ENCODE peak calls at places on chromosomes 7 and 10, in five cellular contexts. One of them, this sample, is unnamed.

GRCh38 chr10:17782921-17783665 is 26.1 kb upstream of the MRC1 start:
- DNase-seq in endothelial cell: no peak
- DNase-seq in activated CD8-positive, alpha-beta memory T cell treated with anti-CD3 and anti-CD28 coated beads for 1 hour: no peak
- DNase-seq in stimulated activated CD4-positive, alpha-beta T cell treated with anti-CD3 and anti-CD28 coated beads, Interleukin-12 subunit alpha, Interleukin-12 subunit beta, amount 100 ng/mL, for 4 hours: no peak
- DNase-seq in activated T-helper 1 cell treated with anti-CD3 and anti-CD28 coated beads, Interleukin-12 subunit alpha, Interleukin-12 subunit beta, Interleukin-2, Interleukin-4 antibody, amounts not matched to agents 30 ng/mL and 10 ng/mL and 1 ng/mL, durations not matched to agents 14 hours and 24 hours and 36 hours: no peak
- DNase-seq in this sample: no peak

GRCh38 chr7:157691521-157692155 is 354.8 kb downstream of the DNAJB6 start:
- DNase-seq in stimulated activated CD4-positive, alpha-beta T cell treated with anti-CD3 and anti-CD28 coated beads, Interleukin-12 subunit alpha, Interleukin-12 subunit beta, amount 100 ng/mL, for 4 hours: no peak
- DNase-seq in activated CD8-positive, alpha-beta memory T cell treated with anti-CD3 and anti-CD28 coated beads for 1 hour: no peak
- DNase-seq in activated T-helper 1 cell treated with anti-CD3 and anti-CD28 coated beads, Interleukin-12 subunit alpha, Interleukin-12 subunit beta, Interleukin-2, Interleukin-4 antibody, amounts not matched to agents 30 ng/mL and 10 ng/mL and 1 ng/mL, durations not matched to agents 14 hours and 24 hours and 36 hours: no peak
- DNase-seq in endothelial cell: no peak
- DNase-seq in this sample: no peak

GRCh38 chr10:77637474-77637985 is at the start of gene KCNMA1:
- DNase-seq in activated T-helper 1 cell treated with anti-CD3 and anti-CD28 coated beads, Interleukin-12 subunit alpha, Interleukin-12 subunit beta, Interleukin-2, Interleukin-4 antibody, amounts not matched to agents 30 ng/mL and 10 ng/mL and 1 ng/mL, durations not matched to agents 14 hours and 24 hours and 36 hours: no peak
- DNase-seq in endothelial cell: peak
- DNase-seq in activated CD8-positive, alpha-beta memory T cell treated with anti-CD3 and anti-CD28 coated beads for 1 hour: no peak
- DNase-seq in stimulated activated CD4-positive, alpha-beta T cell treated with anti-CD3 and anti-CD28 coated beads, Interleukin-12 subunit alpha, Interleukin-12 subunit beta, amount 100 ng/mL, for 4 hours: no peak
- DNase-seq in this sample: no peak

GRCh38 chr10:58919927-58920654 is 256.4 kb upstream of the PHYHIPL start:
- DNase-seq in stimulated activated CD4-positive, alpha-beta T cell treated with anti-CD3 and anti-CD28 coated beads, Interleukin-12 subunit alpha, Interleukin-12 subunit beta, amount 100 ng/mL, for 4 hours: no peak
- DNase-seq in activated CD8-positive, alpha-beta memory T cell treated with anti-CD3 and anti-CD28 coated beads for 1 hour: no peak
- DNase-seq in activated T-helper 1 cell treated with anti-CD3 and anti-CD28 coated beads, Interleukin-12 subunit alpha, Interleukin-12 subunit beta, Interleukin-2, Interleukin-4 antibody, amounts not matched to agents 30 ng/mL and 10 ng/mL and 1 ng/mL, durations not matched to agents 14 hours and 24 hours and 36 hours: no peak
- DNase-seq in endothelial cell: no peak
- DNase-seq in this sample: no peak

GRCh38 chr7:43784030-43785001 is 25.8 kb downstream of the BLVRA start:
- DNase-seq in activated T-helper 1 cell treated with anti-CD3 and anti-CD28 coated beads, Interleukin-12 subunit alpha, Interleukin-12 subunit beta, Interleukin-2, Interleukin-4 antibody, amounts not matched to agents 30 ng/mL and 10 ng/mL and 1 ng/mL, durations not matched to agents 14 hours and 24 hours and 36 hours: no peak
- DNase-seq in stimulated activated CD4-positive, alpha-beta T cell treated with anti-CD3 and anti-CD28 coated beads, Interleukin-12 subunit alpha, Interleukin-12 subunit beta, amount 100 ng/mL, for 4 hours: no peak
- DNase-seq in activated CD8-positive, alpha-beta memory T cell treated with anti-CD3 and anti-CD28 coated beads for 1 hour: no peak
- DNase-seq in endothelial cell: no peak
- DNase-seq in this sample: no peak

GRCh38 chr7:48042216-48042615 is 6.9 kb downstream of the C7orf57 start:
- DNase-seq in endothelial cell: no peak
- DNase-seq in activated T-helper 1 cell treated with anti-CD3 and anti-CD28 coated beads, Interleukin-12 subunit alpha, Interleukin-12 subunit beta, Interleukin-2, Interleukin-4 antibody, amounts not matched to agents 30 ng/mL and 10 ng/mL and 1 ng/mL, durations not matched to agents 14 hours and 24 hours and 36 hours: no peak
- DNase-seq in stimulated activated CD4-positive, alpha-beta T cell treated with anti-CD3 and anti-CD28 coated beads, Interleukin-12 subunit alpha, Interleukin-12 subunit beta, amount 100 ng/mL, for 4 hours: no peak
- DNase-seq in activated CD8-positive, alpha-beta memory T cell treated with anti-CD3 and anti-CD28 coated beads for 1 hour: no peak
- DNase-seq in this sample: no peak

GRCh38 chr10:12907651-12908050 is 93.9 kb downstream of the CCDC3 start:
- DNase-seq in activated CD8-positive, alpha-beta memory T cell treated with anti-CD3 and anti-CD28 coated beads for 1 hour: no peak
- DNase-seq in activated T-helper 1 cell treated with anti-CD3 and anti-CD28 coated beads, Interleukin-12 subunit alpha, Interleukin-12 subunit beta, Interleukin-2, Interleukin-4 antibody, amounts not matched to agents 30 ng/mL and 10 ng/mL and 1 ng/mL, durations not matched to agents 14 hours and 24 hours and 36 hours: no peak
- DNase-seq in endothelial cell: no peak
- DNase-seq in stimulated activated CD4-positive, alpha-beta T cell treated with anti-CD3 and anti-CD28 coated beads, Interleukin-12 subunit alpha, Interleukin-12 subunit beta, amount 100 ng/mL, for 4 hours: no peak
- DNase-seq in this sample: no peak

GRCh38 chr7:66099551-66100407 is 14.9 kb upstream of the CRCP start:
- DNase-seq in activated T-helper 1 cell treated with anti-CD3 and anti-CD28 coated beads, Interleukin-12 subunit alpha, Interleukin-12 subunit beta, Interleukin-2, Interleukin-4 antibody, amounts not matched to agents 30 ng/mL and 10 ng/mL and 1 ng/mL, durations not matched to agents 14 hours and 24 hours and 36 hours: peak
- DNase-seq in activated CD8-positive, alpha-beta memory T cell treated with anti-CD3 and anti-CD28 coated beads for 1 hour: no peak
- DNase-seq in endothelial cell: peak
- DNase-seq in stimulated activated CD4-positive, alpha-beta T cell treated with anti-CD3 and anti-CD28 coated beads, Interleukin-12 subunit alpha, Interleukin-12 subunit beta, amount 100 ng/mL, for 4 hours: peak
- DNase-seq in this sample: no peak

GRCh38 chr7:101527844-101528667 is 101.0 kb downstream of the MYL10 start:
- DNase-seq in activated T-helper 1 cell treated with anti-CD3 and anti-CD28 coated beads, Interleukin-12 subunit alpha, Interleukin-12 subunit beta, Interleukin-2, Interleukin-4 antibody, amounts not matched to agents 30 ng/mL and 10 ng/mL and 1 ng/mL, durations not matched to agents 14 hours and 24 hours and 36 hours: no peak
- DNase-seq in activated CD8-positive, alpha-beta memory T cell treated with anti-CD3 and anti-CD28 coated beads for 1 hour: no peak
- DNase-seq in endothelial cell: no peak
- DNase-seq in stimulated activated CD4-positive, alpha-beta T cell treated with anti-CD3 and anti-CD28 coated beads, Interleukin-12 subunit alpha, Interleukin-12 subunit beta, amount 100 ng/mL, for 4 hours: no peak
- DNase-seq in this sample: no peak

GRCh38 chr7:38335490-38336135 is 62.2 kb upstream of the TARP start:
- DNase-seq in activated CD8-positive, alpha-beta memory T cell treated with anti-CD3 and anti-CD28 coated beads for 1 hour: peak
- DNase-seq in stimulated activated CD4-positive, alpha-beta T cell treated with anti-CD3 and anti-CD28 coated beads, Interleukin-12 subunit alpha, Interleukin-12 subunit beta, amount 100 ng/mL, for 4 hours: peak
- DNase-seq in activated T-helper 1 cell treated with anti-CD3 and anti-CD28 coated beads, Interleukin-12 subunit alpha, Interleukin-12 subunit beta, Interleukin-2, Interleukin-4 antibody, amounts not matched to agents 30 ng/mL and 10 ng/mL and 1 ng/mL, durations not matched to agents 14 hours and 24 hours and 36 hours: peak
- DNase-seq in endothelial cell: peak
- DNase-seq in this sample: peak

GRCh38 chr10:44153901-44154670 is 230.8 kb downstream of the CXCL12 start:
- DNase-seq in endothelial cell: no peak
- DNase-seq in stimulated activated CD4-positive, alpha-beta T cell treated with anti-CD3 and anti-CD28 coated beads, Interleukin-12 subunit alpha, Interleukin-12 subunit beta, amount 100 ng/mL, for 4 hours: no peak
- DNase-seq in activated T-helper 1 cell treated with anti-CD3 and anti-CD28 coated beads, Interleukin-12 subunit alpha, Interleukin-12 subunit beta, Interleukin-2, Interleukin-4 antibody, amounts not matched to agents 30 ng/mL and 10 ng/mL and 1 ng/mL, durations not matched to agents 14 hours and 24 hours and 36 hours: no peak
- DNase-seq in activated CD8-positive, alpha-beta memory T cell treated with anti-CD3 and anti-CD28 coated beads for 1 hour: no peak
- DNase-seq in this sample: no peak

GRCh38 chr10:101856626-101857025 is 13.0 kb upstream of the KCNIP2 start:
- DNase-seq in endothelial cell: no peak
- DNase-seq in activated T-helper 1 cell treated with anti-CD3 and anti-CD28 coated beads, Interleukin-12 subunit alpha, Interleukin-12 subunit beta, Interleukin-2, Interleukin-4 antibody, amounts not matched to agents 30 ng/mL and 10 ng/mL and 1 ng/mL, durations not matched to agents 14 hours and 24 hours and 36 hours: no peak
- DNase-seq in stimulated activated CD4-positive, alpha-beta T cell treated with anti-CD3 and anti-CD28 coated beads, Interleukin-12 subunit alpha, Interleukin-12 subunit beta, amount 100 ng/mL, for 4 hours: no peak
- DNase-seq in activated CD8-positive, alpha-beta memory T cell treated with anti-CD3 and anti-CD28 coated beads for 1 hour: no peak
- DNase-seq in this sample: no peak

GRCh38 chr10:29648114-29648982 is 13.6 kb upstream of the SVIL start:
- DNase-seq in activated CD8-positive, alpha-beta memory T cell treated with anti-CD3 and anti-CD28 coated beads for 1 hour: no peak
- DNase-seq in stimulated activated CD4-positive, alpha-beta T cell treated with anti-CD3 and anti-CD28 coated beads, Interleukin-12 subunit alpha, Interleukin-12 subunit beta, amount 100 ng/mL, for 4 hours: no peak
- DNase-seq in endothelial cell: no peak
- DNase-seq in activated T-helper 1 cell treated with anti-CD3 and anti-CD28 coated beads, Interleukin-12 subunit alpha, Interleukin-12 subunit beta, Interleukin-2, Interleukin-4 antibody, amounts not matched to agents 30 ng/mL and 10 ng/mL and 1 ng/mL, durations not matched to agents 14 hours and 24 hours and 36 hours: no peak
- DNase-seq in this sample: no peak

GRCh38 chr10:25682203-25682950 is 251.7 kb upstream of the MYO3A start:
- DNase-seq in activated T-helper 1 cell treated with anti-CD3 and anti-CD28 coated beads, Interleukin-12 subunit alpha, Interleukin-12 subunit beta, Interleukin-2, Interleukin-4 antibody, amounts not matched to agents 30 ng/mL and 10 ng/mL and 1 ng/mL, durations not matched to agents 14 hours and 24 hours and 36 hours: no peak
- DNase-seq in endothelial cell: no peak
- DNase-seq in stimulated activated CD4-positive, alpha-beta T cell treated with anti-CD3 and anti-CD28 coated beads, Interleukin-12 subunit alpha, Interleukin-12 subunit beta, amount 100 ng/mL, for 4 hours: no peak
- DNase-seq in activated CD8-positive, alpha-beta memory T cell treated with anti-CD3 and anti-CD28 coated beads for 1 hour: no peak
- DNase-seq in this sample: no peak

GRCh38 chr7:157097569-157097968 is 41.2 kb upstream of the UBE3C start:
- DNase-seq in stimulated activated CD4-positive, alpha-beta T cell treated with anti-CD3 and anti-CD28 coated beads, Interleukin-12 subunit alpha, Interleukin-12 subunit beta, amount 100 ng/mL, for 4 hours: no peak
- DNase-seq in activated T-helper 1 cell treated with anti-CD3 and anti-CD28 coated beads, Interleukin-12 subunit alpha, Interleukin-12 subunit beta, Interleukin-2, Interleukin-4 antibody, amounts not matched to agents 30 ng/mL and 10 ng/mL and 1 ng/mL, durations not matched to agents 14 hours and 24 hours and 36 hours: no peak
- DNase-seq in activated CD8-positive, alpha-beta memory T cell treated with anti-CD3 and anti-CD28 coated beads for 1 hour: no peak
- DNase-seq in endothelial cell: no peak
- DNase-seq in this sample: no peak

GRCh38 chr7:149450821-149451220 is 10.0 kb downstream of the ZNF777 start:
- DNase-seq in activated T-helper 1 cell treated with anti-CD3 and anti-CD28 coated beads, Interleukin-12 subunit alpha, Interleukin-12 subunit beta, Interleukin-2, Interleukin-4 antibody, amounts not matched to agents 30 ng/mL and 10 ng/mL and 1 ng/mL, durations not matched to agents 14 hours and 24 hours and 36 hours: no peak
- DNase-seq in endothelial cell: no peak
- DNase-seq in activated CD8-positive, alpha-beta memory T cell treated with anti-CD3 and anti-CD28 coated beads for 1 hour: no peak
- DNase-seq in stimulated activated CD4-positive, alpha-beta T cell treated with anti-CD3 and anti-CD28 coated beads, Interleukin-12 subunit alpha, Interleukin-12 subunit beta, amount 100 ng/mL, for 4 hours: no peak
- DNase-seq in this sample: no peak

GRCh38 chr10:64103750-64104149 is 582.5 kb downstream of the REEP3 start:
- DNase-seq in endothelial cell: no peak
- DNase-seq in stimulated activated CD4-positive, alpha-beta T cell treated with anti-CD3 and anti-CD28 coated beads, Interleukin-12 subunit alpha, Interleukin-12 subunit beta, amount 100 ng/mL, for 4 hours: no peak
- DNase-seq in activated T-helper 1 cell treated with anti-CD3 and anti-CD28 coated beads, Interleukin-12 subunit alpha, Interleukin-12 subunit beta, Interleukin-2, Interleukin-4 antibody, amounts not matched to agents 30 ng/mL and 10 ng/mL and 1 ng/mL, durations not matched to agents 14 hours and 24 hours and 36 hours: no peak
- DNase-seq in activated CD8-positive, alpha-beta memory T cell treated with anti-CD3 and anti-CD28 coated beads for 1 hour: no peak
- DNase-seq in this sample: no peak

GRCh38 chr7:94540428-94540827 is 30.8 kb downstream of the CASD1 start:
- DNase-seq in activated T-helper 1 cell treated with anti-CD3 and anti-CD28 coated beads, Interleukin-12 subunit alpha, Interleukin-12 subunit beta, Interleukin-2, Interleukin-4 antibody, amounts not matched to agents 30 ng/mL and 10 ng/mL and 1 ng/mL, durations not matched to agents 14 hours and 24 hours and 36 hours: no peak
- DNase-seq in stimulated activated CD4-positive, alpha-beta T cell treated with anti-CD3 and anti-CD28 coated beads, Interleukin-12 subunit alpha, Interleukin-12 subunit beta, amount 100 ng/mL, for 4 hours: no peak
- DNase-seq in endothelial cell: no peak
- DNase-seq in activated CD8-positive, alpha-beta memory T cell treated with anti-CD3 and anti-CD28 coated beads for 1 hour: no peak
- DNase-seq in this sample: no peak

GRCh38 chr10:31146496-31147219 is 115.0 kb upstream of the ZNF438 start:
- DNase-seq in stimulated activated CD4-positive, alpha-beta T cell treated with anti-CD3 and anti-CD28 coated beads, Interleukin-12 subunit alpha, Interleukin-12 subunit beta, amount 100 ng/mL, for 4 hours: no peak
- DNase-seq in activated T-helper 1 cell treated with anti-CD3 and anti-CD28 coated beads, Interleukin-12 subunit alpha, Interleukin-12 subunit beta, Interleukin-2, Interleukin-4 antibody, amounts not matched to agents 30 ng/mL and 10 ng/mL and 1 ng/mL, durations not matched to agents 14 hours and 24 hours and 36 hours: no peak
- DNase-seq in endothelial cell: no peak
- DNase-seq in activated CD8-positive, alpha-beta memory T cell treated with anti-CD3 and anti-CD28 coated beads for 1 hour: no peak
- DNase-seq in this sample: no peak

GRCh38 chr7:157056246-157056645 is 45.8 kb upstream of the MNX1 start:
- DNase-seq in activated T-helper 1 cell treated with anti-CD3 and anti-CD28 coated beads, Interleukin-12 subunit alpha, Interleukin-12 subunit beta, Interleukin-2, Interleukin-4 antibody, amounts not matched to agents 30 ng/mL and 10 ng/mL and 1 ng/mL, durations not matched to agents 14 hours and 24 hours and 36 hours: no peak
- DNase-seq in stimulated activated CD4-positive, alpha-beta T cell treated with anti-CD3 and anti-CD28 coated beads, Interleukin-12 subunit alpha, Interleukin-12 subunit beta, amount 100 ng/mL, for 4 hours: no peak
- DNase-seq in endothelial cell: no peak
- DNase-seq in activated CD8-positive, alpha-beta memory T cell treated with anti-CD3 and anti-CD28 coated beads for 1 hour: no peak
- DNase-seq in this sample: no peak

GRCh38 chr10:90138844-90139243 is 437.5 kb downstream of the KIF20B start:
- DNase-seq in endothelial cell: no peak
- DNase-seq in stimulated activated CD4-positive, alpha-beta T cell treated with anti-CD3 and anti-CD28 coated beads, Interleukin-12 subunit alpha, Interleukin-12 subunit beta, amount 100 ng/mL, for 4 hours: no peak
- DNase-seq in activated CD8-positive, alpha-beta memory T cell treated with anti-CD3 and anti-CD28 coated beads for 1 hour: no peak
- DNase-seq in activated T-helper 1 cell treated with anti-CD3 and anti-CD28 coated beads, Interleukin-12 subunit alpha, Interleukin-12 subunit beta, Interleukin-2, Interleukin-4 antibody, amounts not matched to agents 30 ng/mL and 10 ng/mL and 1 ng/mL, durations not matched to agents 14 hours and 24 hours and 36 hours: no peak
- DNase-seq in this sample: no peak

GRCh38 chr10:131908151-131908550 is 7.3 kb downstream of the PPP2R2D start:
- DNase-seq in endothelial cell: no peak
- DNase-seq in activated CD8-positive, alpha-beta memory T cell treated with anti-CD3 and anti-CD28 coated beads for 1 hour: no peak
- DNase-seq in activated T-helper 1 cell treated with anti-CD3 and anti-CD28 coated beads, Interleukin-12 subunit alpha, Interleukin-12 subunit beta, Interleukin-2, Interleukin-4 antibody, amounts not matched to agents 30 ng/mL and 10 ng/mL and 1 ng/mL, durations not matched to agents 14 hours and 24 hours and 36 hours: no peak
- DNase-seq in stimulated activated CD4-positive, alpha-beta T cell treated with anti-CD3 and anti-CD28 coated beads, Interleukin-12 subunit alpha, Interleukin-12 subunit beta, amount 100 ng/mL, for 4 hours: no peak
- DNase-seq in this sample: no peak

GRCh38 chr10:126014309-126014708 is 117.9 kb downstream of the FANK1 start:
- DNase-seq in activated T-helper 1 cell treated with anti-CD3 and anti-CD28 coated beads, Interleukin-12 subunit alpha, Interleukin-12 subunit beta, Interleukin-2, Interleukin-4 antibody, amounts not matched to agents 30 ng/mL and 10 ng/mL and 1 ng/mL, durations not matched to agents 14 hours and 24 hours and 36 hours: no peak
- DNase-seq in activated CD8-positive, alpha-beta memory T cell treated with anti-CD3 and anti-CD28 coated beads for 1 hour: no peak
- DNase-seq in stimulated activated CD4-positive, alpha-beta T cell treated with anti-CD3 and anti-CD28 coated beads, Interleukin-12 subunit alpha, Interleukin-12 subunit beta, amount 100 ng/mL, for 4 hours: no peak
- DNase-seq in endothelial cell: no peak
- DNase-seq in this sample: no peak

GRCh38 chr10:114548662-114549061 is 109.4 kb downstream of the ABLIM1 start:
- DNase-seq in stimulated activated CD4-positive, alpha-beta T cell treated with anti-CD3 and anti-CD28 coated beads, Interleukin-12 subunit alpha, Interleukin-12 subunit beta, amount 100 ng/mL, for 4 hours: no peak
- DNase-seq in activated T-helper 1 cell treated with anti-CD3 and anti-CD28 coated beads, Interleukin-12 subunit alpha, Interleukin-12 subunit beta, Interleukin-2, Interleukin-4 antibody, amounts not matched to agents 30 ng/mL and 10 ng/mL and 1 ng/mL, durations not matched to agents 14 hours and 24 hours and 36 hours: no peak
- DNase-seq in activated CD8-positive, alpha-beta memory T cell treated with anti-CD3 and anti-CD28 coated beads for 1 hour: no peak
- DNase-seq in endothelial cell: peak
- DNase-seq in this sample: no peak

GRCh38 chr10:68598978-68599753 is 39.0 kb downstream of the TET1 start:
- DNase-seq in stimulated activated CD4-positive, alpha-beta T cell treated with anti-CD3 and anti-CD28 coated beads, Interleukin-12 subunit alpha, Interleukin-12 subunit beta, amount 100 ng/mL, for 4 hours: no peak
- DNase-seq in activated CD8-positive, alpha-beta memory T cell treated with anti-CD3 and anti-CD28 coated beads for 1 hour: no peak
- DNase-seq in activated T-helper 1 cell treated with anti-CD3 and anti-CD28 coated beads, Interleukin-12 subunit alpha, Interleukin-12 subunit beta, Interleukin-2, Interleukin-4 antibody, amounts not matched to agents 30 ng/mL and 10 ng/mL and 1 ng/mL, durations not matched to agents 14 hours and 24 hours and 36 hours: no peak
- DNase-seq in endothelial cell: peak
- DNase-seq in this sample: no peak

This sample was measured in GM12892.